ENCODE peak calls at places on chromosome 3, in eight cellular contexts. P is pons, G is heart left ventricle, I is NCI-H1105, S is B cell, A is heart right ventricle, E is progenitor cell of endocrine pancreas, U is NCI-H1092. X is an unnamed sample.

GRCh38 chr3:171892457-171892856 is 49.3 kb downstream of the TMEM212 start:
- DNase-seq in P (no peak), G (no peak), I (peak), S (no peak), A (no peak), E (no peak), U (no peak), X (no peak)

GRCh38 chr3:191963182-191963581 is 502.2 kb downstream of the PYDC2 start:
- DNase-seq in P (no peak), G (no peak), I (no peak), S (no peak), A (no peak), E (no peak), U (no peak), X (no peak)

GRCh38 chr3:129599607-129600006 is 6.9 kb downstream of the PLXND1 start:
- DNase-seq in P (no peak), G (peak), I (no peak), S (no peak), A (peak), E (no peak), U (no peak), X (peak)

GRCh38 chr3:106168941-106169340 is 300.1 kb upstream of the CBLB start:
- DNase-seq in P (no peak), G (no peak), I (peak), S (no peak), A (no peak), E (no peak), U (no peak), X (no peak)

GRCh38 chr3:33061782-33062181 is 35.2 kb downstream of the GLB1 start:
- DNase-seq in P (no peak), G (no peak), I (no peak), S (no peak), A (no peak), E (no peak), U (no peak), X (no peak)

GRCh38 chr3:70800941-70801340 is 488.5 kb upstream of the MDFIC2 start:
- DNase-seq in P (no peak), G (no peak), I (no peak), S (no peak), A (no peak), E (no peak), U (no peak), X (no peak)

GRCh38 chr3:100682056-100682853 is 27.0 kb upstream of the TFG start:
- DNase-seq in P (no peak), G (peak), I (no peak), S (no peak), A (peak), E (no peak), U (no peak), X (peak)

GRCh38 chr3:67327582-67327981 is 326.8 kb downstream of the SUCLG2 start:
- DNase-seq in P (no peak), G (no peak), I (no peak), S (no peak), A (no peak), E (no peak), U (no peak), X (no peak)

GRCh38 chr3:197807969-197808587 is 17.0 kb downstream of the LRCH3 start:
- DNase-seq in P (no peak), G (no peak), I (no peak), S (no peak), A (no peak), E (no peak), U (no peak), X (no peak)

GRCh38 chr3:185779461-185779860 is 45.4 kb downstream of the IGF2BP2 start:
- DNase-seq in P (no peak), G (no peak), I (no peak), S (no peak), A (no peak), E (no peak), U (no peak), X (no peak)

GRCh38 chr3:14256561-14257342 is 78.1 kb downstream of the LSM3 start:
- DNase-seq in P (peak), G (no peak), I (no peak), S (no peak), A (no peak), E (no peak), U (no peak), X (no peak)

GRCh38 chr3:170703121-170703588 is 117.3 kb upstream of the SLC7A14 start:
- DNase-seq in P (no peak), G (no peak), I (no peak), S (no peak), A (no peak), E (no peak), U (no peak), X (no peak)

GRCh38 chr3:130341388-130341787 is 4.1 kb upstream of the COL6A5 start:
- DNase-seq in P (no peak), G (no peak), I (no peak), S (no peak), A (no peak), E (no peak), U (no peak), X (no peak)

GRCh38 chr3:128922804-128923459 is 43.5 kb downstream of the ACAD9 start:
- DNase-seq in P (no peak), G (no peak), I (no peak), S (peak), A (no peak), E (no peak), U (no peak), X (no peak)

GRCh38 chr3:190596341-190597285 is 82.7 kb downstream of the IL1RAP start:
- DNase-seq in P (no peak), G (no peak), I (no peak), S (no peak), A (no peak), E (no peak), U (no peak), X (no peak)

X was measured in lung.